ENCODE peak calls at places on chromosomes 1 and 21, in eight cellular contexts. J, S, N, W, Y, Q, V and L are unnamed samples.

GRCh38 chr21:43304206-43304605 is 122.7 kb downstream of the SIK1 start:
- DNase-seq in N (no peak), S (no peak), W (no peak), J (peak; percentile 8), Y (no peak), Q (no peak), V (no peak), L (no peak)

GRCh38 chr1:144551543-144552424 is 40.9 kb upstream of the PPIAL4F start:
- DNase-seq in J (peak; percentile 87), W (peak; percentile 99), Q (peak; percentile 82), N (peak; percentile 87), S (peak; percentile 86), Y (peak; percentile 91), V (peak; percentile 97), L (peak; percentile 82)

GRCh38 chr1:152159144-152159543 is at the start of gene RPTN:
- DNase-seq in V (no peak), S (no peak), Y (no peak), N (no peak), W (no peak), Q (no peak), J (no peak), L (no peak)

GRCh38 chr1:116971481-116971880 is 30.1 kb upstream of the CD101 start:
- DNase-seq in J (no peak), Y (no peak), Q (no peak), W (no peak), S (no peak), N (no peak), V (no peak), L (no peak)

GRCh38 chr1:34167091-34167788 is 2.2 kb upstream of the CSMD2 start:
- DNase-seq in W (no peak), V (no peak), Q (no peak), J (no peak), Y (no peak), N (no peak), S (peak; percentile 16), L (peak; percentile 19)

GRCh38 chr1:162538815-162539431 is 22.6 kb upstream of the UAP1 start:
- DNase-seq in N (no peak), S (no peak), V (peak; percentile 19), W (peak; percentile 93), Y (no peak), Q (no peak), J (no peak), L (no peak)

GRCh38 chr1:5897281-5897680 is 94.9 kb downstream of the NPHP4 start:
- DNase-seq in N (no peak), S (peak; percentile 33), Q (no peak), W (no peak), J (no peak), Y (no peak), V (no peak), L (no peak)

GRCh38 chr1:228005511-228006033 is 1.2 kb upstream of the WNT3A start:
- DNase-seq in Q (no peak), N (no peak), Y (no peak), J (no peak), S (no peak), V (peak; percentile 24), W (no peak), L (no peak)

DNA sequence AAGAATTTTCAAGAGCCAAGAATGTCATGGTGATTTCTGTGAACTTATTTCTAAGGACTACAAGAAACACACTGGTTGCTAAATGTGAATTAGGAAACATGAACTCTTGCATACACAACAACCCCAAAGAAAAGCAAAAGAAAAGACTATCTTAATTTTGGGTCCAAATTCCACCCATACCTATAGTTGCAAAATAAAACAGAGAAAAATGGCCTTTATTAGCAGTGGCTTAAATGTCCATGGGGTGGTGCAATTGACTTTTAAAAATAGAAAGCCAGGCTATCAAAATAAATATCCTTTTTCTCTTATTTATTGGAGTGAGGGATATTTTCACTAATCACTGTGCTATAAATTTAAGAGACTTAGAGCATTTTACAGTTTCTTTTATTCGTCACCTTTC is 80.9 kb upstream of the DPYD start:
- DNase-seq in W (no peak), Y (no peak), J (no peak), S (no peak), V (peak; percentile 28), N (no peak), Q (no peak), L (no peak)
- TF ChIP-seq CTCF in W (peak; percentile 8), Y (peak; percentile 36), J (no peak), S (no peak), V (peak; percentile 50), N (no peak), Q (no peak), L (no peak)

DNA sequence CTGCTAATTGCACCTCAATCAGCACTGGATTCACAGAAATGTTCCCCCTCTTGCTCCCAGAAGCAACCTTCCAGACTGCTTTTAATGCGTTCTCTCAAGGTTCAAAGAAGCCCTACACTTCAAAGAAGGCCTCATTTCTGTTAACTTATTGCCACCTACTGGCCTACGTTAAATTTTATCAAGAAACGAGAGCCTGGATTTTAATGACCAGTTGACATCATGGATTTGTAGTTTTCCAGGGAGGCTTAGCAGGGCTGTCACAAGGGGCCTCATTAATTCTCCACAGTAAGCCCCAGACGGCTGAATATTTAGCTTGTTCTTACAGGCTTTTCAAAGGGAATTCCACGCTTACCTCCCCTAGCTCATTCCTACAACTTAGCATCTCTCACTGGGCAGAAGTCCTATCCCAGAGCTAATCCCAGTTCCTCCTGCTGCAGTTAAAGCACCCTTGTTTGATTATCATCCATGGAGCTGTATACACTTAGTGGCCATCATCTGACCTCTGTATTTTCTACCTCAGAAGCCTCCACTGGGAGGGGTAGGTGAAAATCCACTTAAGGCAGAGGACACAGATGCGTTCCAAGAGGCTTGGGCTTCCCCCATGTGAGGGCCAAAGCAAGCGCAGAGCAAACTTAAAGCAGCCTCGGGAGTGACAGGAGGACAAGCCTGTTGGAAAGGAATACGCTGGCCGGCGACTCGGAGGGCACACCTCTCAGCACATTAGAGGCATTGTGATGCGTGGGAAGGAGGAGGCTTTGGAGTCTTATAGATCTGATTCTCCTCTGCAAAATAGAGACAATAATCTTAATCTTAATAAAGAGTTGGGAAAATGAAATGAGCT is 32.2 kb upstream of the CYP4X1 start:
- DNase-seq in W (no peak), V (peak; percentile 12), N (no peak), J (no peak), S (no peak), Q (no peak), Y (peak; percentile 10), L (no peak)
- TF ChIP-seq CTCF in W (no peak), V (peak; percentile 30), N (peak; percentile 20), J (no peak), S (no peak), Q (peak; percentile 27), Y (peak; percentile 21), L (no peak)

GRCh38 chr1:46413596-46413985 is 19.5 kb downstream of the FAAH start:
- DNase-seq in S (peak; percentile 71), J (peak; percentile 65), W (no peak), Q (peak; percentile 63), N (no peak), V (no peak), Y (peak; percentile 13), L (peak; percentile 50)

GRCh38 chr1:46410156-46411009 is 16.3 kb downstream of the FAAH start:
- DNase-seq in V (no peak), Q (no peak), N (no peak), Y (no peak), W (no peak), S (no peak), J (no peak), L (no peak)

GRCh38 chr1:46412853-46413595 is 18.9 kb downstream of the FAAH start:
- DNase-seq in W (no peak), Y (peak; percentile 15), S (no peak), Q (no peak), V (no peak), J (no peak), N (no peak), L (no peak)

GRCh38 chr1:46411010-46411405 is 16.9 kb downstream of the FAAH start:
- DNase-seq in Y (no peak), W (no peak), J (no peak), V (no peak), S (no peak), Q (no peak), N (no peak), L (no peak)

DNA sequence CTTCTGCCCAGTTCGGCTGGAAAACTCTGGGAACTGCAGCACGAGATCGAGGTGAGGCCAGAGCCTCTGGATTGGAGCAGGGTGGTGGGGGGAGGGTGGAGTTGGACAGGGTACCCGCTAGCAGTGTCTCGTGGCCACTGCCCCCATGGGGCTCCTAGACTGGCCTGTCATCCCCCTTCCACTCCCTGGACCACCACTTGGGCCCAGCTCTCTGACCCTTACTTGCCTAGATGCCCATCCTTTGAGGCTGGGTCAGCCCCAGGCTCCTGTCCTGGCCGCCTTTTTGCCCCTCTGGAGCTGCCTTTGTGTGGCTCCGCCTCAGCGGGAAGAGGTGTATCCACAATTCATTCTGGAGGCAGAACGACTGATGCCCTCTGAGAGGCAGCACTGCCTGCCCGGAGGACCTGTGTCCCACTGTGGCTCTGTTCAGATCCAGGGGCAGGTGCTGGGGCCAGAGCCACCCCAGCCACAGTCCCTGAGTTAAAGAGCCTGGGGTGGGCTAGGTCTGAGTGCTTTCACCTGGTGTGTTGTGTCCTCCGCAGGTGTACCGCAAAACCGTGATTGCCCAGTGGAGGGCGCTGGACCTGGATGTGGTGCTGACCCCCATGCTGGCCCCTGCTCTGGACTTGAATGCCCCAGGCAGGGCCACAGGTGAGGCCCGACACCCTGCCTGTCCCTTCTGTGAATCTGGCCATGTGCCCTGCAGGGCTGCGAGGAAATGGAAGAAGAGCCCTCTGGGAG is 17.7 kb downstream of the FAAH start:
- DNase-seq in J (no peak), Y (no peak), S (peak; percentile 94), N (no peak), Q (peak; percentile 53), W (no peak), V (no peak), L (peak; percentile 29)
- TF ChIP-seq CTCF in J (peak; percentile 70), Y (peak; percentile 40), S (peak; percentile 89), N (no peak), Q (peak; percentile 71), W (no peak), V (no peak), L (peak; percentile 44)

GRCh38 chr1:202223110-202223834 is 29.7 kb downstream of the LGR6 start:
- DNase-seq in N (no peak), J (no peak), Q (no peak), V (no peak), W (no peak), S (no peak), Y (no peak), L (no peak)

GRCh38 chr1:202227273-202227672 is 33.7 kb downstream of the LGR6 start:
- DNase-seq in S (no peak), N (no peak), J (no peak), V (no peak), W (no peak), Y (no peak), Q (no peak), L (no peak)

GRCh38 chr1:202221911-202222909 is 28.6 kb downstream of the LGR6 start:
- DNase-seq in N (no peak), J (no peak), Q (no peak), S (no peak), V (no peak), Y (no peak), W (peak; percentile 78), L (no peak)

GRCh38 chr1:202225131-202225530 is 31.5 kb downstream of the LGR6 start:
- DNase-seq in V (no peak), Y (no peak), S (no peak), Q (no peak), N (no peak), W (no peak), J (no peak), L (no peak)

DNA sequence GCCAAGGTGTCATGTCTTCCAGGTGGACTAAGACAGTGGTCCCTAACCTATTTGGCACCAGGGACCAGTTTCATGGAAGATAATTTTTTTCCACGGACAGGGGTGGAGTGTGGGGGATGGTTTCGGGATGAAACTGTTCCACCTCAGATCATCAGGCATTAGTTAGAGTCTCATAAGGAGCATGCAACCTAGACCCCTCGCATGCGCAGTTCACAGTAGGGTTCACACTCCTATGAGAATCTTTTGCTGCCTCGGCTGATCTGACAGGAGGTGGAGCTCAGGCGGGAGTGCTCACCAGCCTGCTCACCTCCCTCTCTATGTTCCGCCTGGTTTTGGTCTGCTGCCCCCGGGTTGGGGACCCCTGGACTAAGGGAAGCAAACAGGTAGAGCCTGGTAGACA is 30.9 kb downstream of the LGR6 start:
- DNase-seq in N (no peak), Q (no peak), Y (no peak), J (no peak), S (no peak), W (no peak), V (no peak), L (no peak)
- TF ChIP-seq CTCF in N (no peak), Q (no peak), Y (no peak), J (no peak), S (no peak), W (no peak), V (no peak), L (no peak)